ENCODE peak calls at places on chromosomes 6 and 20, in six cellular contexts. B, G, K, I, J and T are unnamed samples.

GRCh38 chr6:111105578-111105977 is 18.3 kb downstream of the SLC16A10 start:
- DNase-seq in B (no peak), G (peak; percentile 51), K (no peak), I (no peak), J (no peak), T (no peak)

GRCh38 chr6:38572186-38572813 is 67.4 kb downstream of the BTBD9 start:
- DNase-seq in B (peak; percentile 48), G (peak; percentile 4), K (no peak), I (no peak), J (no peak), T (no peak)

GRCh38 chr20:48282591-48283228 is 497.4 kb upstream of the SULF2 start:
- DNase-seq in B (peak; percentile 36), G (no peak), K (no peak), I (no peak), J (no peak), T (no peak)

GRCh38 chr20:54525906-54526596 is 50.7 kb downstream of the DOK5 start:
- DNase-seq in B (no peak), G (peak; percentile 42), K (no peak), I (no peak), J (no peak), T (no peak)

GRCh38 chr6:136466789-136467585 is 83.2 kb downstream of the MAP7 start:
- DNase-seq in B (no peak), G (no peak), K (no peak), I (no peak), J (no peak), T (no peak)

GRCh38 chr6:123171341-123171740 is 175.3 kb downstream of the CLVS2 start:
- DNase-seq in B (no peak), G (no peak), K (no peak), I (peak; percentile 11), J (no peak), T (no peak)

GRCh38 chr6:69096681-69097080 is 461.6 kb downstream of the ADGRB3 start:
- DNase-seq in B (no peak), G (no peak), K (no peak), I (peak; percentile 42), J (no peak), T (no peak)

GRCh38 chr6:126066068-126067048 is 80.0 kb downstream of the TRMT11 start:
- DNase-seq in B (no peak), G (peak; percentile 46), K (no peak), I (no peak), J (no peak), T (no peak)

GRCh38 chr20:48610996-48611395 is 216.8 kb downstream of the PREX1 start:
- DNase-seq in B (no peak), G (no peak), K (no peak), I (no peak), J (no peak), T (no peak)

GRCh38 chr6:83472767-83473166 is 39.6 kb upstream of the PRSS35 start:
- DNase-seq in B (no peak), G (no peak), K (no peak), I (no peak), J (no peak), T (no peak)

GRCh38 chr6:65259080-65259479 is 447.9 kb downstream of the EYS start:
- DNase-seq in B (no peak), G (peak; percentile 11), K (no peak), I (peak; percentile 45), J (no peak), T (no peak)

GRCh38 chr6:134309227-134309626 is 8.7 kb downstream of the SGK1 start:
- DNase-seq in B (no peak), G (no peak), K (no peak), I (no peak), J (no peak), T (no peak)

GRCh38 chr6:145688493-145688905 is 46.8 kb downstream of the EPM2A start:
- DNase-seq in B (no peak), G (no peak), K (no peak), I (no peak), J (no peak), T (no peak)

GRCh38 chr20:53220482-53221307 is 248.5 kb downstream of the TSHZ2 start:
- DNase-seq in B (no peak), G (no peak), K (no peak), I (no peak), J (no peak), T (no peak)

GRCh38 chr6:114342086-114342825 is 567 bp downstream of the HS3ST5 start:
- DNase-seq in B (no peak), G (peak; percentile 16), K (no peak), I (peak; percentile 66), J (no peak), T (peak; percentile 34)

GRCh38 chr6:32192608-32193039 is at the start of gene GPSM3:
- DNase-seq in B (peak; percentile 71), G (peak; percentile 70), K (no peak), I (peak; percentile 85), J (peak; percentile 64), T (no peak)

GRCh38 chr20:50270569-50270968 is 79.9 kb downstream of the CEBPB start:
- DNase-seq in B (no peak), G (no peak), K (no peak), I (no peak), J (no peak), T (no peak)
- TF ChIP-seq CTCF in B (no peak), G (no peak), K (no peak), I (peak; percentile 4), J (no peak), T (no peak)

DNA sequence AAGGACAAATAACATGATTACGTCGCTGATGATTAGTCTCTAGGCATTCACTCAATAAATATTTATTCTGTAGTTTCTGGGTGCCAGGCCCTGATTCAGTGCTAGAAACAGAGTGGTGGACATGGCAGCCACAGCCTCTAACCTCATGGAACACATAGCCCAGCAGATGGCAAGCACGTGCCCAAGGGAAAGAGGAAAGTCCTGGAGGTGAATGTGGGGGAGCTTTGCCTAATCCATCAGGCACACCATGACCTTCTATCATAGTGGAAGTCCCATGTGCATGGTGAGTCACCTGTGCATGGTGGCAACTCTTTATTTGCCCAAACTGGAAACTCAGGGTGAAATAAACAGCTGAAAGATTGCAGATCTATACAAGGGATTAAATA is 143.0 kb upstream of the TNFAIP3 start:
- DNase-seq in B (no peak), G (no peak), K (no peak), I (no peak), J (no peak), T (no peak)
- TF ChIP-seq CTCF in B (no peak), G (no peak), K (no peak), I (peak; percentile 9), J (no peak), T (no peak)

DNA sequence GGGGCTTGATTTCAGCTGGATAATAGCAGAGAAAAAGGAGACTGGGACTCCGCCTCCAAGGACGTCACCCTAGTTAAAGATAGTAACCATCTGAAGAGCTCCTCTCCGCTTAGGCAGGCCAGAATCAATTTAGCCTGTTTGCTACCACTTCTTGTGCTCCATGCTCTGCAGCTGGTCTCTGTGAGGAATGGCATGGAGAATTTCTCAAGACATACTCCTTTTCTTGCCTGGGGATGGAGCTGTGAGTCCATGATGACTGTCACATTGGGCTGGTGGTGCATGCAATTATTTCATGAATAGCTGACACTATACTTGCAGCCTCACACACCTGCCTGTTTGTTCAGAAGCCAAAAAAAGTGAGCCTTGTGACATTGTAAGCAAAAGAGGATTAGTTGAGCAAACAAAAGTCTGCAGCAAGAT is 61.4 kb downstream of the TXLNB start:
- DNase-seq in B (peak; percentile 77), G (peak; percentile 43), K (no peak), I (peak; percentile 30), J (no peak), T (no peak)
- TF ChIP-seq CTCF in B (peak; percentile 74), G (peak; percentile 18), K (no peak), I (peak; percentile 63), J (no peak), T (peak; percentile 18)

DNA sequence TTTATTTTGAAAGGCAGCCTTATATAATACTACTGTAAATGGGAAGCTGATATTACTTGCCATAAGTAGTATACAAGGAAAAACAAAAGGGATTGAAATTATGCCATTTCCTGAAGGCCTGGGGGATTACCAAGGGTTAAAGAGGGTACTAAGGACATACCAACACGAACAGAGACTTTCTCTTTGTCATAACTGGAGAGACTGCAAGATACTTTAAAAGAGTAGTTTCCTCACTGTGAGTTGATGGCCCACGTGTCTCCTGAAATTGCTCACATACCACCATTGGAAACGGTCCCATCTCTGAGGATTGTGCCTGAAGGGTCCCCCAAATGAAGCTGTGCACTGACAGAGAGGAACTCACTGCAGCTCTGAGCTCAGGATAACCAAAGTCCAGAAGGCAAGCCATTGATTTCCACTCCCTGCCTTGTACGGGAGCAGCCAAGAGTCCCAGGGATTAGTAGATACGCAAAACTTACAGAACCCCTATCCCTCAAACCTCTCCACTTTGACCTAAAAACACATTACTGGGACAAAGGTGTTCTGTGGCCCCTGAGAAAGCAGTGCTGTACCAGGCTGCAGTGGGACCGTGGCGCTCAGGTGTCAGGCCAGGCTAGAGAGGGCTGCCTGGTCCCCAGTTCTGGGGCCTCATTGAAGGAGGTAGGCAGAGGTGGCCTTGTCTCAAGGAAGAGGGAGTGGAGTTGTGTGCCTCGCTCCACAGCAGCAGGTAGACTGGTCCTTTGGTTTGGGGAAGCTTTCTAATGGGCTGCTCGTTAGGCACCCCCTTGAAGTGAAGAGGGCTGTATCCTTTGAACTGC is 15.2 kb downstream of the PSMG4 start:
- DNase-seq in B (no peak), G (no peak), K (no peak), I (no peak), J (no peak), T (no peak)
- TF ChIP-seq CTCF in B (no peak), G (no peak), K (no peak), I (no peak), J (no peak), T (no peak)

DNA sequence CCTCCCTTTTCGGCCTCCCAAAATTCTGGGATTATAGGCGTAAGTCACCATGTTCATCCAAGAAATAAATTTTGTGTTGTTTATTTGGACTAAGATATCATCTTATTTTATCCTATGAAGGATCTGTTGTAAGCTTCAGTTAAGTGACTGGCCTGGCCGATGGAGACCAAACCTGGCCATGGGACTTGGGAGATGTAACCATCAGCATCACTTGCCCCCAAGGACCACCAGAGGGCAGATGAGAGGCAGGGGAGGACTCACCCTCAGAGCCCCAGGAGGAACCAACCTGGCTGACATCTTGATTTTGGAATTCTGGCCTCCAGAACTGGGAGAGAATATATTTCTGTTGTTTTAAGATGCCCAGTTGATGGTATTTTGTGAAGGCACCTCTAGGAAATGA is 266.7 kb downstream of the CDH26 start:
- DNase-seq in B (peak; percentile 41), G (no peak), K (no peak), I (peak; percentile 45), J (no peak), T (no peak)
- TF ChIP-seq CTCF in B (peak; percentile 80), G (no peak), K (no peak), I (peak; percentile 61), J (no peak), T (no peak)

GRCh38 chr20:37389844-37390275 is 43.9 kb downstream of the SRC start:
- DNase-seq in B (no peak), G (no peak), K (no peak), I (no peak), J (no peak), T (no peak)
- TF ChIP-seq CTCF in B (peak; percentile 22), G (no peak), K (no peak), I (peak; percentile 41), J (no peak), T (no peak)

GRCh38 chr6:23826587-23826986 is 299.4 kb upstream of the NRSN1 start:
- DNase-seq in B (no peak), G (peak; percentile 0), K (no peak), I (no peak), J (no peak), T (no peak)
- TF ChIP-seq CTCF in B (no peak), G (no peak), K (no peak), I (no peak), J (no peak), T (no peak)

GRCh38 chr6:37059344-37060194 is 54.1 kb downstream of the FGD2 start:
- DNase-seq in B (no peak), G (peak; percentile 95), K (no peak), I (peak; percentile 94), J (no peak), T (no peak)
- TF ChIP-seq CTCF in B (no peak), G (peak; percentile 78), K (no peak), I (peak; percentile 82), J (no peak), T (no peak)